ENCODE peak calls at places on chromosome 15, in seven cellular contexts. One of them, this sample, is unnamed.

GRCh38 chr15:100875976-100876375 is 3.7 kb upstream of the ALDH1A3 start:
- DNase-seq in fibroblast of lung: no peak
- DNase-seq in endodermal cell: no peak
- DNase-seq in keratinocyte: no peak
- DNase-seq in IMR-90: no peak
- DNase-seq in colonic mucosa: no peak
- DNase-seq in neural progenitor cell: no peak
- DNase-seq in this sample: no peak

GRCh38 chr15:85620321-85621044 is 174.2 kb downstream of the KLHL25 start:
- DNase-seq in fibroblast of lung: peak; percentile 83
- DNase-seq in endodermal cell: no peak
- DNase-seq in keratinocyte: no peak
- DNase-seq in IMR-90: peak; percentile 73
- DNase-seq in colonic mucosa: no peak
- DNase-seq in neural progenitor cell: no peak
- DNase-seq in this sample: no peak

GRCh38 chr15:99443768-99444446 is 121.9 kb upstream of the MEF2A start:
- DNase-seq in fibroblast of lung: no peak
- DNase-seq in endodermal cell: no peak
- DNase-seq in keratinocyte: no peak
- DNase-seq in IMR-90: no peak
- DNase-seq in colonic mucosa: no peak
- DNase-seq in neural progenitor cell: no peak
- DNase-seq in this sample: no peak

GRCh38 chr15:51917493-51917892 is 54.1 kb downstream of the LEO1 start:
- DNase-seq in fibroblast of lung: peak; percentile 36
- DNase-seq in endodermal cell: peak; percentile 80
- DNase-seq in keratinocyte: no peak
- DNase-seq in IMR-90: peak; percentile 30
- DNase-seq in colonic mucosa: no peak
- DNase-seq in neural progenitor cell: peak; percentile 60
- DNase-seq in this sample: peak; percentile 77

GRCh38 chr15:51144021-51144532 is 49.4 kb upstream of the TNFAIP8L3 start:
- DNase-seq in fibroblast of lung: peak; percentile 92
- DNase-seq in endodermal cell: no peak
- DNase-seq in keratinocyte: peak; percentile 7
- DNase-seq in IMR-90: peak; percentile 76
- DNase-seq in colonic mucosa: no peak
- DNase-seq in neural progenitor cell: no peak
- DNase-seq in this sample: no peak

GRCh38 chr15:32834156-32834555 is 116.4 kb downstream of the GREM1 start:
- DNase-seq in fibroblast of lung: no peak
- DNase-seq in endodermal cell: no peak
- DNase-seq in keratinocyte: no peak
- DNase-seq in IMR-90: no peak
- DNase-seq in colonic mucosa: no peak
- DNase-seq in neural progenitor cell: no peak
- DNase-seq in this sample: no peak

GRCh38 chr15:63605036-63605435 is 7.8 kb downstream of the FBXL22 start:
- DNase-seq in fibroblast of lung: no peak
- DNase-seq in endodermal cell: no peak
- DNase-seq in keratinocyte: no peak
- DNase-seq in IMR-90: no peak
- DNase-seq in colonic mucosa: no peak
- DNase-seq in neural progenitor cell: no peak
- DNase-seq in this sample: no peak

GRCh38 chr15:47812436-47813109 is 95.3 kb downstream of the SEMA6D start:
- DNase-seq in fibroblast of lung: peak; percentile 68
- DNase-seq in endodermal cell: no peak
- DNase-seq in keratinocyte: peak; percentile 85
- DNase-seq in IMR-90: peak; percentile 2
- DNase-seq in colonic mucosa: no peak
- DNase-seq in neural progenitor cell: no peak
- DNase-seq in this sample: no peak

GRCh38 chr15:88909956-88910831 is 3.0 kb downstream of the MFGE8 start:
- DNase-seq in fibroblast of lung: no peak
- DNase-seq in endodermal cell: no peak
- DNase-seq in keratinocyte: no peak
- DNase-seq in IMR-90: no peak
- DNase-seq in colonic mucosa: no peak
- DNase-seq in neural progenitor cell: no peak
- DNase-seq in this sample: no peak

GRCh38 chr15:87716422-87716821 is 540.1 kb downstream of the NTRK3 start:
- DNase-seq in fibroblast of lung: no peak
- DNase-seq in endodermal cell: peak; percentile 64
- DNase-seq in keratinocyte: no peak
- DNase-seq in IMR-90: no peak
- DNase-seq in colonic mucosa: no peak
- DNase-seq in neural progenitor cell: peak; percentile 55
- DNase-seq in this sample: peak; percentile 49

GRCh38 chr15:95624616-95625361 is 705.7 kb upstream of the NR2F2 start:
- DNase-seq in fibroblast of lung: peak; percentile 17
- DNase-seq in endodermal cell: no peak
- DNase-seq in keratinocyte: no peak
- DNase-seq in IMR-90: no peak
- DNase-seq in colonic mucosa: no peak
- DNase-seq in neural progenitor cell: no peak
- DNase-seq in this sample: no peak

GRCh38 chr15:101723161-101723873 is 956 bp downstream of the TARS3 start:
- DNase-seq in fibroblast of lung: peak; percentile 50
- DNase-seq in endodermal cell: no peak
- DNase-seq in keratinocyte: no peak
- DNase-seq in IMR-90: peak; percentile 26
- DNase-seq in colonic mucosa: peak; percentile 24
- DNase-seq in neural progenitor cell: no peak
- DNase-seq in this sample: no peak

GRCh38 chr15:93300796-93301195 is 211.8 kb upstream of the RGMA start:
- DNase-seq in fibroblast of lung: no peak
- DNase-seq in endodermal cell: no peak
- DNase-seq in keratinocyte: no peak
- DNase-seq in IMR-90: no peak
- DNase-seq in colonic mucosa: no peak
- DNase-seq in neural progenitor cell: no peak
- DNase-seq in this sample: no peak

GRCh38 chr15:22979069-22979698 is 984 bp downstream of the CYFIP1 start:
- DNase-seq in fibroblast of lung: peak; percentile 59
- DNase-seq in endodermal cell: peak; percentile 82
- DNase-seq in keratinocyte: no peak
- DNase-seq in IMR-90: peak; percentile 42
- DNase-seq in colonic mucosa: peak; percentile 80
- DNase-seq in neural progenitor cell: peak; percentile 69
- DNase-seq in this sample: peak; percentile 58

GRCh38 chr15:52008698-52009434 is 10.2 kb upstream of the MAPK6 start:
- DNase-seq in fibroblast of lung: no peak
- DNase-seq in endodermal cell: peak; percentile 54
- DNase-seq in keratinocyte: no peak
- DNase-seq in IMR-90: no peak
- DNase-seq in colonic mucosa: no peak
- DNase-seq in neural progenitor cell: no peak
- DNase-seq in this sample: no peak

GRCh38 chr15:58952751-58953150 is 19.3 kb upstream of the SLTM start:
- DNase-seq in fibroblast of lung: peak; percentile 56
- DNase-seq in endodermal cell: no peak
- DNase-seq in keratinocyte: no peak
- DNase-seq in IMR-90: peak; percentile 52
- DNase-seq in colonic mucosa: no peak
- DNase-seq in neural progenitor cell: no peak
- DNase-seq in this sample: no peak

GRCh38 chr15:58947179-58947578 is 13.7 kb upstream of the SLTM start:
- DNase-seq in fibroblast of lung: no peak
- DNase-seq in endodermal cell: no peak
- DNase-seq in keratinocyte: no peak
- DNase-seq in IMR-90: no peak
- DNase-seq in colonic mucosa: no peak
- DNase-seq in neural progenitor cell: no peak
- DNase-seq in this sample: no peak

GRCh38 chr15:58957101-58957973 is 23.9 kb upstream of the SLTM start:
- DNase-seq in fibroblast of lung: peak; percentile 36
- DNase-seq in endodermal cell: peak; percentile 84
- DNase-seq in keratinocyte: no peak
- DNase-seq in IMR-90: peak; percentile 58
- DNase-seq in colonic mucosa: peak; percentile 68
- DNase-seq in neural progenitor cell: peak; percentile 83
- DNase-seq in this sample: peak; percentile 71

DNA sequence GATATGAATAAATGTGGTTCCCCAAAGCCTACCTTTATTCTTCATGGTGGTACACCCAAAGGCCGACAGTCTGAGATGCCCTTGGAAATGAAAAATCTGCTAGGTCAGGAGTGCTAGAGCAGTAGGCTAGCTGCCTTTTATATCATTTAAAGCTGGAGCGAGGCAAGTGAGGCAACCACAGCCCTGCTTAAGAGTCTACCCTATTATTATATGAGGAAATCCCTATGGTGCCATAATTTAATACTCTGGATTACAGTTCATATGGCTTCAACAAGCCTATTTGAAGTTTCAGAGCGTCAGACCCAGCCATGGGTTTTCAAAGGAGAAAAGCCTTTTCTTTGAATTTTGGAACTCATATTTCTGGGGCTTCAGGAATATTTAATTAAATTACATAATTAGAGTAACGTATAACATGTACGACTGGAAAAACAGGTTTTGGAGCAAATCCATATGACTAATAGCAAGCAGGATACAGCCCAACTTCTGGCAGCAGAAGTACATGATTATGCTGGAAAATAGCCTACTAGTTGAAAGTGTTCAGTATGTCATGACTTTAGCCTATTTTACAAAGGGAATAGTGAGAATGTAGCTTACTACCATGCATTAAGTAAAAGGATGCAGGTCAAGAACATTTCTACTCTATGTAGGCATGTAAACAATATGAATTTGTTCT is 18.0 kb upstream of the SLTM start:
- DNase-seq in fibroblast of lung: peak; percentile 79
- DNase-seq in endodermal cell: no peak
- DNase-seq in keratinocyte: no peak
- DNase-seq in IMR-90: peak; percentile 84
- DNase-seq in colonic mucosa: no peak
- DNase-seq in neural progenitor cell: no peak
- DNase-seq in this sample: no peak
- H3K9ac ChIP-seq in fibroblast of lung: no peak overlapping the region
- H3K9ac ChIP-seq in endodermal cell: no peak overlapping the region
- H3K9ac ChIP-seq in keratinocyte: peak overlapping the region; percentile 31
- H3K9ac ChIP-seq in IMR-90: no peak overlapping the region
- H3K9ac ChIP-seq in colonic mucosa: no peak overlapping the region
- H3K9ac ChIP-seq in neural progenitor cell: no peak overlapping the region
- H3K9ac ChIP-seq in this sample: no peak overlapping the region

DNA sequence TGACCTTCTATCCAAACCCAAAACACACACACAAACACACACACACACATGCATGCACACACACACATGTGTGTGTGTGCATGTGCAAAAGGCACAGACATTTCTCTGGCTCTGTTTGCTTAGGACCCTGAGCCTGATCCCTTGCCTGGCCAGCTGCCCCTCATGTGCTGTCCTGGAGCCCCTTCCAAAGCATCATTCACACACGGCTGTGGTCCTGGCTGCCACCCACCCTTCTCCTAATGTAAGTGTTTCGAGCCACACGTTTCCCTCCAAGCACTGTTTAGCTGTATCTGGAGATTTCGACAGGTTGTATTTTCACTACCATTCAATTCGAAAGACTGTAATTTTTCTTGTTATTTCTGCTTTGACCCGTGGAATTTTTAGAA is 45.8 kb upstream of the KLF13 start:
- DNase-seq in fibroblast of lung: no peak
- DNase-seq in endodermal cell: no peak
- DNase-seq in keratinocyte: no peak
- DNase-seq in IMR-90: no peak
- DNase-seq in colonic mucosa: no peak
- DNase-seq in neural progenitor cell: no peak
- DNase-seq in this sample: no peak
- H3K9ac ChIP-seq in fibroblast of lung: no peak overlapping the region
- H3K9ac ChIP-seq in endodermal cell: no peak overlapping the region
- H3K9ac ChIP-seq in keratinocyte: no peak overlapping the region
- H3K9ac ChIP-seq in IMR-90: no peak overlapping the region
- H3K9ac ChIP-seq in colonic mucosa: no peak overlapping the region
- H3K9ac ChIP-seq in neural progenitor cell: no peak overlapping the region
- H3K9ac ChIP-seq in this sample: no peak overlapping the region

DNA sequence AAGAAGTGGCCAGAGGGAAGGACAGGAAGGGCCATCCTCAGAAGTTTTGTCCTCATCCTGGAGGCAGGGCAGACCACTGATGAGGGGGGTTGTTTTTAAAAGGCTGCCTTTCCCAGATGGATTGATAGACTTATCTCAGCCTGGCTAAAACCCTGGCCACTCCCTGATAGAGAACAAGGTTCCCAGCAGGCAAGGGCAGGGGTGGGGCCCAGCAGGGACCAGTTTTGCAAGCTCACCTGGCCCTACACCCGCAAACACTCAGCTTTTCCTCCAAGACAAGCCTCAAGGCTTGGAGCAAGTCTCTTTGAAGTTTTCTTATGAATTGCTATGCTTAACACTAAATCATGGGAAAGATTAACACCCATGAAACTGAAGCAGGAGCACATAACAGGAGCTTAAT is 9.1 kb downstream of the LIPC start:
- DNase-seq in fibroblast of lung: no peak
- DNase-seq in endodermal cell: peak; percentile 83
- DNase-seq in keratinocyte: peak; percentile 57
- DNase-seq in IMR-90: no peak
- DNase-seq in colonic mucosa: peak; percentile 89
- DNase-seq in neural progenitor cell: no peak
- DNase-seq in this sample: no peak
- H3K9ac ChIP-seq in fibroblast of lung: no peak overlapping the region
- H3K9ac ChIP-seq in endodermal cell: no peak overlapping the region
- H3K9ac ChIP-seq in keratinocyte: peak overlapping the region; percentile 39
- H3K9ac ChIP-seq in IMR-90: peak overlapping the region; percentile 34
- H3K9ac ChIP-seq in colonic mucosa: peak overlapping the region; percentile 15
- H3K9ac ChIP-seq in neural progenitor cell: no peak overlapping the region
- H3K9ac ChIP-seq in this sample: no peak overlapping the region

GRCh38 chr15:67854358-67854757 is 14.5 kb upstream of the RNU6-1 start:
- DNase-seq in fibroblast of lung: no peak
- DNase-seq in endodermal cell: no peak
- DNase-seq in keratinocyte: no peak
- DNase-seq in IMR-90: no peak
- DNase-seq in colonic mucosa: no peak
- DNase-seq in neural progenitor cell: no peak
- DNase-seq in this sample: no peak

GRCh38 chr15:67850995-67851535 is 11.2 kb upstream of the RNU6-1 start:
- DNase-seq in fibroblast of lung: peak; percentile 50
- DNase-seq in endodermal cell: no peak
- DNase-seq in keratinocyte: no peak
- DNase-seq in IMR-90: peak; percentile 18
- DNase-seq in colonic mucosa: no peak
- DNase-seq in neural progenitor cell: no peak
- DNase-seq in this sample: no peak

GRCh38 chr15:67850336-67850735 is 10.5 kb upstream of the RNU6-1 start:
- DNase-seq in fibroblast of lung: no peak
- DNase-seq in endodermal cell: no peak
- DNase-seq in keratinocyte: no peak
- DNase-seq in IMR-90: no peak
- DNase-seq in colonic mucosa: no peak
- DNase-seq in neural progenitor cell: no peak
- DNase-seq in this sample: no peak

GRCh38 chr15:67853454-67853853 is 13.6 kb upstream of the RNU6-1 start:
- DNase-seq in fibroblast of lung: no peak
- DNase-seq in endodermal cell: no peak
- DNase-seq in keratinocyte: no peak
- DNase-seq in IMR-90: no peak
- DNase-seq in colonic mucosa: no peak
- DNase-seq in neural progenitor cell: no peak
- DNase-seq in this sample: no peak

DNA sequence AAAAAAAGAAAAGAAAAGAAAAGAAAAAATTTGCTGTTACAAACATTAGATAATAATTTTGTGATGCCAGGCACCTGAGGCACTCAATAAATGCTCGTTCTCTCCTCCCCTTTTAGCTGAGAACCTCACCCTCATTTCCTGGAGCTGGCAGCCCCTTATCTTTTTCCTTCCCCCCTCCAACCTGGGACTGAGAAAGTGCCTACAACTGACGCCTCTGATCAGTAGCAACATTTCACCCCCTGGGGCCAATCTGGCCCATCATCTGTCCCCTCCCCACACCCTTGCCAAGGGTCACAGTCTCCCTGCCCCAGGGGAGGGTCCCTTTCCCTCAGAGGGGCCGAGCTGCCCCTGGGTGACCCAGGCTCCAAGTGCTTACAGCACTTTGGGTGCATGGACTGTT is 12.6 kb upstream of the RNU6-1 start:
- DNase-seq in fibroblast of lung: no peak
- DNase-seq in endodermal cell: no peak
- DNase-seq in keratinocyte: no peak
- DNase-seq in IMR-90: no peak
- DNase-seq in colonic mucosa: no peak
- DNase-seq in neural progenitor cell: no peak
- DNase-seq in this sample: no peak
- H3K9ac ChIP-seq in fibroblast of lung: no peak overlapping the region
- H3K9ac ChIP-seq in endodermal cell: no peak overlapping the region
- H3K9ac ChIP-seq in keratinocyte: no peak overlapping the region
- H3K9ac ChIP-seq in IMR-90: no peak overlapping the region
- H3K9ac ChIP-seq in colonic mucosa: no peak overlapping the region
- H3K9ac ChIP-seq in neural progenitor cell: no peak overlapping the region
- H3K9ac ChIP-seq in this sample: no peak overlapping the region